ENCODE peak calls at places on chromosomes 2 and 18, in six cellular contexts. C is sigmoid colon, D is foreskin fibroblast, T is left ventricle myocardium inferior, Q is fibroblast of mammary gland, M is HL-60. J is an unnamed sample.

GRCh38 chr2:62685986-62686625 is 19.4 kb upstream of the EHBP1 start:
- DNase-seq in C (no peak), D (peak), T (no peak), Q (no peak), M (no peak), J (no peak)

GRCh38 chr2:215727507-215728503 is 285.5 kb downstream of the MREG start:
- DNase-seq in C (no peak), D (peak), T (no peak), Q (peak), M (no peak), J (peak)

GRCh38 chr2:12440731-12441130 is 276.0 kb upstream of the TRIB2 start:
- DNase-seq in C (no peak), D (no peak), T (no peak), Q (no peak), M (no peak), J (no peak)

GRCh38 chr2:239257511-239257937 is 143.3 kb downstream of the HDAC4 start:
- DNase-seq in C (peak), D (peak), T (no peak), Q (peak), M (peak), J (peak)

GRCh38 chr2:39408351-39409136 is 28.5 kb downstream of the MAP4K3 start:
- DNase-seq in C (no peak), D (peak), T (no peak), Q (no peak), M (no peak), J (no peak)

GRCh38 chr2:54755641-54756326 is 32.3 kb downstream of the EML6 start:
- DNase-seq in C (no peak), D (no peak), T (no peak), Q (no peak), M (no peak), J (no peak)

GRCh38 chr2:72145658-72146329 is 1.9 kb downstream of the CYP26B1 start:
- DNase-seq in C (peak), D (peak), T (peak), Q (no peak), M (no peak), J (no peak)

GRCh38 chr2:238431431-238431830 is 4.7 kb downstream of the ASB1 start:
- DNase-seq in C (no peak), D (no peak), T (no peak), Q (no peak), M (no peak), J (no peak)

GRCh38 chr2:12701786-12702660 is 14.7 kb upstream of the TRIB2 start:
- DNase-seq in C (no peak), D (peak), T (no peak), Q (peak), M (no peak), J (peak)

GRCh38 chr18:76991021-76991688 is 141.4 kb downstream of the MBP start:
- DNase-seq in C (no peak), D (no peak), T (no peak), Q (no peak), M (no peak), J (no peak)

GRCh38 chr2:196442211-196442610 is 197.3 kb upstream of the CCDC150 start:
- DNase-seq in C (no peak), D (peak), T (no peak), Q (no peak), M (no peak), J (no peak)

GRCh38 chr2:15908371-15908770 is 32.0 kb upstream of the MYCN start:
- DNase-seq in C (no peak), D (no peak), T (no peak), Q (no peak), M (no peak), J (no peak)

GRCh38 chr18:23053756-23054457 is 81.4 kb upstream of the CABLES1 start:
- DNase-seq in C (no peak), D (peak), T (no peak), Q (peak), M (no peak), J (peak)

GRCh38 chr2:9135804-9136558 is 70.6 kb upstream of the ASAP2 start:
- DNase-seq in C (peak), D (peak), T (no peak), Q (no peak), M (no peak), J (peak)

GRCh38 chr2:133574186-133574585 is 5.9 kb upstream of the NCKAP5 start:
- DNase-seq in C (no peak), D (no peak), T (no peak), Q (no peak), M (no peak), J (no peak)

GRCh38 chr2:55048514-55048924 is 1.7 kb downstream of the RTN4 start:
- DNase-seq in C (no peak), D (peak), T (no peak), Q (peak), M (peak), J (peak)

GRCh38 chr18:77248873-77249582 is 620 bp upstream of the GALR1 start:
- DNase-seq in C (no peak), D (peak), T (no peak), Q (no peak), M (no peak), J (no peak)

GRCh38 chr2:109340381-109340780 is 211.4 kb downstream of the SH3RF3 start:
- DNase-seq in C (no peak), D (no peak), T (no peak), Q (no peak), M (no peak), J (no peak)

GRCh38 chr18:31492671-31493070 is 5.3 kb upstream of the DSG2 start:
- DNase-seq in C (no peak), D (no peak), T (no peak), Q (no peak), M (no peak), J (no peak)

GRCh38 chr2:224086226-224086911 is 47.3 kb upstream of the SERPINE2 start:
- DNase-seq in C (no peak), D (peak), T (no peak), Q (peak), M (no peak), J (peak)

GRCh38 chr2:40371525-40372277 is 80.2 kb downstream of the SLC8A1 start:
- DNase-seq in C (peak), D (peak), T (no peak), Q (peak), M (no peak), J (peak)

GRCh38 chr18:57789105-57789504 is 14.0 kb downstream of the ATP8B1 start:
- DNase-seq in C (no peak), D (peak), T (no peak), Q (peak), M (no peak), J (peak)

GRCh38 chr2:240250985-240251847 is 110.8 kb upstream of the OTOS start:
- DNase-seq in C (peak), D (peak), T (peak), Q (peak), M (no peak), J (peak)

GRCh38 chr2:32427672-32428622 is 71.1 kb downstream of the BIRC6 start:
- DNase-seq in C (no peak), D (no peak), T (no peak), Q (peak), M (no peak), J (no peak)

GRCh38 chr2:85554980-85555612 is 6.2 kb downstream of the GGCX start:
- DNase-seq in C (no peak), D (peak), T (no peak), Q (no peak), M (no peak), J (no peak)

GRCh38 chr18:55857409-55857808 is 269.4 kb upstream of the TCF4 start:
- DNase-seq in C (no peak), D (no peak), T (no peak), Q (no peak), M (no peak), J (no peak)

GRCh38 chr18:79687806-79688205 is 8.2 kb downstream of the CTDP1 start:
- DNase-seq in C (no peak), D (peak), T (no peak), Q (peak), M (peak), J (peak)

GRCh38 chr2:105812180-105813044 is 67.7 kb downstream of the NCK2 start:
- DNase-seq in C (no peak), D (peak), T (peak), Q (peak), M (no peak), J (peak)

GRCh38 chr2:199883474-199884212 is 27.4 kb upstream of the C2orf69 start:
- DNase-seq in C (no peak), D (no peak), T (no peak), Q (peak), M (no peak), J (no peak)

GRCh38 chr2:38407111-38407682 is 30.1 kb upstream of the ATL2 start:
- DNase-seq in C (no peak), D (no peak), T (peak), Q (no peak), M (no peak), J (peak)

GRCh38 chr18:604771-605170 is 8.0 kb downstream of the CLUL1 start:
- DNase-seq in C (no peak), D (no peak), T (no peak), Q (no peak), M (no peak), J (no peak)

GRCh38 chr18:58646334-58646862 is 17.5 kb upstream of the ALPK2 start:
- DNase-seq in C (no peak), D (no peak), T (no peak), Q (no peak), M (no peak), J (no peak)

GRCh38 chr2:229254206-229254605 is 16.9 kb downstream of the PID1 start:
- DNase-seq in C (no peak), D (no peak), T (no peak), Q (no peak), M (no peak), J (no peak)

DNA sequence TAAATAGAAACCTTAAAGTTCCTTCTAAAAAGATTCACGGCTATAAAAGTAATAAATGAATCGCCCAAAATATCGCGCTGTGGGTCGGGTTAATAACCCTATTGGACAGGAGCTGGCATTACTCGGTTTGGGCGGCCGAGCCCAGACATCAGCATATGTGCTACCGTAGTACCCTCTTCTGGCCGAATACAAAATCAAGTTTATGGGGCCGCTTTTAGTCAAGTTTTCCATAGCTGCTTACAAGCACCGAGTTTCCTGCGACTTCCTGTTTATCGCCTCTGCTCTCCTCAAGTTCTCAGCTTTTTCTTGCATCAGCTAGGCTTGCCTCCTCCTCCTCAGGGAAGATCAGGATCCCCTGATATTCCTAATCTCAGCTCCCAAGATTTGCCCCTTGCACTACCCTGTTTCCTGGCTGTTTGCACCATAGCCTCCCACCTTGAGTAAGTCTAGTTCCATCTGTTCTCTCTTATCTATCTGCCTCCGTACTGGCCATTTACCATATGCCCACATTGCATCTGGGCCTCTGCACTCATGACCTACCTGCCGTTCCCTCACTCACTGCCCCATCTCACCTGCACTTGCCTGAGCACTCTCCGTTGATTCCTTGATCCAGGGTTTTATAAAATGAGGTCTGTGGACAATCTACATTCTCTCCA is 56.1 kb downstream of the SLC35F5 start:
- DNase-seq in C (no peak), D (no peak), T (peak), Q (no peak), M (peak), J (peak)
- H3K4me3 ChIP-seq in C (no peak), D (no peak), T (peak), Q (no peak), M (peak), J (no peak)

GRCh38 chr2:113838277-113838676 is 51.6 kb upstream of the ACTR3 start:
- DNase-seq in C (no peak), D (no peak), T (no peak), Q (no peak), M (no peak), J (no peak)
- TF ChIP-seq CTCF in C (no peak), D (no peak), T (no peak), Q (no peak), M (no peak), J (no peak)

DNA sequence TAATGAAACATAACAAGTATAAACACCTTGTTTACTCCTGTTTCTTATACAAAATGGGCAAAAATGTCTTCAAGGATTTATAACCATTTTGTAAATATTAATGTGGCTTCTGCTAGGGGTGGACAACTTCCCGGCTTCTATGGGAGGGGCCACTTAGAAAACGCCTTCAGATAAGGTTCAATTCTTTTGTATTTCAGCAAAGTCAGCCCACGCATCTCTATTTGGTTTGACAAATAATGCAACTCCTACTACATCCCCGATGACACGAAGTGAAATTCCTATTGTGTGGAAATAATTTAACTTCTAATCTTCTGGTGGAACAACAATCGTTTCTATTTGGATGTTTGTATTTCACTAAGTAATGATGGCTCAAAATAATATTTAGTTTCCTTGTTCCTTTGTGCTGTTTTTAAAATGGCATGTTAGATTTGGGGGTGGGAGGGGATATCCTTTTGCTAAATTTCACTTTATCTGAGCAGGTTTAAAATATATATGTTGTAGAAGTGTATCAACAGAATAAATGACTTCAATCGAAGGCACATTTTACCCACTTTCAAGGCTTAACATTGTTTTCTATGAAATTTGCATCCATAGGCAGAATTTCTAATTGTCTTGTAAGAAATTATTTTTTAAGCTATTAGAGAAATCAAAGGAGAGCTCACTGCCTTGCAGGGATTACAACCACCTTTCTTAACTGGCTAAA is 14.6 kb upstream of the HOXD1 start:
- DNase-seq in C (no peak), D (no peak), T (no peak), Q (no peak), M (no peak), J (no peak)
- H3K4me3 ChIP-seq in C (no peak), D (no peak), T (no peak), Q (no peak), M (no peak), J (no peak)

DNA sequence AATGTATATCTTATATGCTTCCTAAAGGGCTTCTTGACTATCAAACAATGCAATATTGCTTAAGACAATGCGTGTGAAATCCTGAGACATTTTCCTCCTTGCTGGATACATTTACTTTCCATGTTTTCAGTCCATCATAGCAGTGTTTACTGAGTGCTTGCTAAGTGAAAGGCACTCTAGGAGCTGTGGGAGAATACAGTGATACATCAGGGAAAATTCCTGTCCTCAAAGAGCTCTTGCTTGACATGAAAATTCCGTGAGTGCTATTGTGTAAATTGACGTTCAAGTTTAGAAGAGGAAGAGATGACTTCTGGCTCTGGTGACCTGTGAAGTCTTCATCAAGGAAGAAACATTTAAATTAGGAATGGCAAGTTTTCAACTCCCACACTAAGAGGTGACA is 449.4 kb upstream of the SOX11 start:
- DNase-seq in C (no peak), D (no peak), T (no peak), Q (no peak), M (no peak), J (no peak)
- TF ChIP-seq CTCF in C (no peak), D (no peak), T (no peak), Q (no peak), M (no peak), J (no peak)

GRCh38 chr2:26740890-26741302 is 23.2 kb upstream of the SLC35F6 start:
- DNase-seq in C (no peak), D (no peak), T (no peak), Q (no peak), M (no peak), J (no peak)
- H3K4me3 ChIP-seq in C (no peak), D (no peak), T (no peak), Q (no peak), M (no peak), J (no peak)

GRCh38 chr2:202060218-202060617 is 12.8 kb upstream of the KIAA2012 start:
- DNase-seq in C (no peak), D (no peak), T (no peak), Q (no peak), M (no peak), J (no peak)
- TF ChIP-seq CTCF in C (no peak), D (no peak), T (peak), Q (peak), M (no peak), J (peak)

GRCh38 chr2:232420463-232421188 is 14.0 kb downstream of the ALPG start:
- DNase-seq in C (no peak), D (peak), T (no peak), Q (no peak), M (no peak), J (no peak)
- H3K4me3 ChIP-seq in C (no peak), D (no peak), T (peak), Q (no peak), M (no peak), J (no peak)

GRCh38 chr2:219221956-219222518 is 3.3 kb upstream of the ABCB6 start:
- DNase-seq in C (no peak), D (no peak), T (no peak), Q (no peak), M (no peak), J (no peak)

GRCh38 chr2:219219781-219220532 is 1.2 kb upstream of the ABCB6 start:
- DNase-seq in C (no peak), D (no peak), T (no peak), Q (no peak), M (no peak), J (no peak)

GRCh38 chr2:219225350-219225749 is 4.1 kb downstream of the ATG9A start:
- DNase-seq in C (no peak), D (no peak), T (no peak), Q (no peak), M (peak), J (no peak)

GRCh38 chr2:219220652-219221402 is 2.1 kb upstream of the ABCB6 start:
- DNase-seq in C (no peak), D (no peak), T (no peak), Q (no peak), M (no peak), J (no peak)

GRCh38 chr2:219223831-219224610 is 5.3 kb upstream of the ABCB6 start:
- DNase-seq in C (no peak), D (no peak), T (no peak), Q (no peak), M (no peak), J (no peak)
- TF ChIP-seq CTCF in C (no peak), D (no peak), T (no peak), Q (no peak), M (no peak), J (no peak)

J was measured in fibroblast of pulmonary artery.